ENCODE peak calls at places on chromosomes 13 and 19, in nine cellular contexts. G is transverse colon, B is body of pancreas, Q is lower leg skin, R is heart left ventricle, C is uterus, V is Peyer's patch, J is IMR-90, H is prostate gland. E is an unnamed sample.

GRCh38 chr19:52961981-52962380 is 700 bp downstream of the ZNF816 start:
- DNase-seq in J (no peak), V (no peak), Q (peak), B (no peak), C (no peak), H (no peak), R (no peak), G (no peak), E (no peak)

GRCh38 chr13:76522083-76522755 is 364.0 kb downstream of the KCTD12 start:
- DNase-seq in Q (no peak), G (no peak), J (peak), C (no peak), B (no peak), V (no peak), R (no peak), H (no peak), E (peak)

GRCh38 chr13:20828540-20829364 is 55.0 kb upstream of the EEF1AKMT1 start:
- DNase-seq in Q (no peak), H (no peak), C (peak), G (peak), R (no peak), J (peak), V (no peak), B (peak), E (no peak)

GRCh38 chr19:1081301-1082164 is 13.6 kb downstream of the POLR2E start:
- DNase-seq in C (no peak), B (no peak), G (no peak), H (no peak), V (no peak), R (peak), Q (no peak), J (no peak), E (peak)

GRCh38 chr13:27264181-27264580 is 6.4 kb upstream of the RASL11A start:
- DNase-seq in Q (no peak), C (no peak), B (no peak), G (no peak), V (no peak), H (no peak), J (peak), R (no peak), E (no peak)

GRCh38 chr13:51801631-51802099 is 2.3 kb downstream of the DHRS12 start:
- DNase-seq in H (peak), C (peak), R (peak), V (peak), G (peak), B (peak), J (no peak), Q (peak), E (peak)

GRCh38 chr13:28744091-28744536 is 25.3 kb upstream of the SLC46A3 start:
- DNase-seq in Q (no peak), R (peak), J (peak), C (no peak), B (no peak), H (no peak), V (no peak), G (no peak), E (no peak)

GRCh38 chr19:33429891-33430673 is 56.6 kb downstream of the CEBPG start:
- DNase-seq in H (no peak), C (no peak), V (no peak), R (no peak), Q (no peak), G (no peak), B (no peak), J (no peak), E (peak)

GRCh38 chr13:93685900-93686299 is 459.3 kb downstream of the GPC6 start:
- DNase-seq in C (no peak), J (no peak), V (no peak), R (no peak), G (no peak), B (no peak), Q (no peak), H (no peak), E (no peak)

GRCh38 chr13:110239280-110240120 is 67.5 kb downstream of the COL4A1 start:
- DNase-seq in R (no peak), G (no peak), B (no peak), C (no peak), Q (no peak), V (no peak), J (no peak), H (no peak), E (no peak)
- TF ChIP-seq CTCF in R (no peak), G (no peak), B (no peak), C (no peak), Q (no peak), V (no peak), J (peak), H (no peak), E (no peak)

GRCh38 chr13:50081106-50081898 is 66.1 kb downstream of the KCNRG start:
- DNase-seq in V (peak), H (peak), Q (peak), C (peak), J (no peak), G (peak), B (peak), R (peak), E (peak)
- TF ChIP-seq POLR2A in V (no peak), H (no peak), Q (no peak), C (no peak), J (no peak), G (no peak), B (peak), R (no peak), E (no peak)

GRCh38 chr19:14078406-14078805 is 5.8 kb downstream of the MISP3 start:
- DNase-seq in Q (no peak), R (no peak), G (no peak), H (no peak), V (no peak), C (no peak), J (peak), B (no peak), E (no peak)

GRCh38 chr19:14073925-14074838 is 1.6 kb downstream of the MISP3 start:
- DNase-seq in Q (peak), H (peak), C (no peak), B (no peak), G (peak), J (peak), R (no peak), V (peak), E (peak)

GRCh38 chr19:14072535-14073231 is at the start of gene MISP3:
- DNase-seq in B (peak), R (peak), Q (peak), G (peak), J (no peak), H (peak), C (no peak), V (peak), E (peak)

GRCh38 chr19:14070268-14071050 is 2.1 kb upstream of the MISP3 start:
- DNase-seq in V (no peak), Q (peak), G (no peak), B (no peak), J (no peak), H (no peak), C (no peak), R (peak), E (no peak)

GRCh38 chr19:14073232-14073924 is 792 bp downstream of the MISP3 start:
- DNase-seq in H (peak), C (peak), Q (no peak), V (peak), G (peak), B (peak), R (peak), J (peak), E (peak)
- TF ChIP-seq CTCF in H (peak), C (peak), Q (no peak), V (peak), G (peak), B (peak), R (no peak), J (peak), E (no peak)

DNA sequence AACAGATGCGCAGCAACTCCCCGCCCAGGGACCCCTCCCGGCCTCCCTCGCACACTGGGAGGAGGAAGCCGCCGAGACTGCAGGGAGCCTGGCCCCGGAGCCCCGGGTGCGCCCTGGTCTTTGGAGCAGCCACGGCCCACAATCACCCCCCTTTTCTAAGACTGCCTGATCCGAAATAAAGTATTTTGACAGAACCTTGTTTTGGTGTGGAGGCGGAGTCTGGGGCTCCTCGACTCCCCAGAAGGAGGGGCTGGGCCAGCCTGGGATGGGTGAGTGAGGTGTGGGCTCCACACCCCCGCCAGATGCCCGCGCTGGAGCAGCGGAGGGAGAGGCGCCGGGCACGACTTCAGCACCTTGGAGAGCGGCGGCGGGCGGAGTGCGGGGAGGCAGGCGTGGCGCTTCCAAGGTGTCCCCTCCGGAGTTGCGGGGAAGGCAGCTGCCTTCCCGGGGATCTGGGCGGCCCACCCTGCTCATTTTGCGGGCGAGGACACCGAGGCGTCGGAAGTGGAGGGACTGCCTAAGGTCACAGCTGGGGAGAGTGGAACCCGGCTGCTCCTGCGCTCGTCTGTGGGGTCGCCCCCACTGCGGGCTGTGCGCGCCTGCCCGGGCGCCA is 9.4 kb downstream of the SIRT6 start:
- DNase-seq in H (peak), G (peak), J (peak), C (no peak), R (peak), V (peak), B (peak), Q (no peak), E (peak)
- TF ChIP-seq POLR2A in H (no peak), G (no peak), J (no peak), C (no peak), R (no peak), V (no peak), B (no peak), Q (no peak), E (no peak)

DNA sequence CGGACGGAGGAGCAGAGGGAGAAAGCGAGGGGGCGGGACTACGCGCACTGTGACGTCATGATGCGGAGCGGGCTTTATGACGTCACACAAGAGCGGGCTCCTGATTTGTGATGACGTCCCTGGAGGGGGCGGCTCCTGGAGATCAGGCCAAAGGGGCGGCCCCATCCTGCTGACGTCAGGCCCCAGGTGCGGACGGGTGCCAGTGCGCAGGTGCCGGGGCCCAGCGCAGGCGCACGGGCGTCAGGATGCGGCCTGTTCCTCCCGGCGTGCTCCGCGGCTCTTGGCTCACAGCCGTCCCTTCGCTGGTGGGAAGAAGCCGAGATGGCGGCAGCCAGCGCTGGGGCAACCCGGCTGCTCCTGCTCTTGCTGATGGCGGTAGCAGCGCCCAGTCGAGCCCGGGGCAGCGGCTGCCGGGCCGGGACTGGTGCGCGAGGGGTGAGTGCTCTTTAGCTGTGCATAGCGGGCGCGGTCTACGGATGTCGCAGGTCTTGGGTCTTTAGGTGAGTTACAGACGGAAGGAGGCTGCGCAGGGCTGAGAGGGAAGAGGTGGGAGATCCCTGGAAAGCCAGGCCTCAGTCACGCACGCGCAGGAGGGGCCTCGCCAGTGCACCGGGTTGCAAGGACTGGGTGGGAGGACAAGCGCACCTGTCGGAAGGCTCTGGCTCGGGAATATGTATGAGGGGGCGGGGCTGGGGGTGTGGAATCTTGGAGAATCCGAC is at the start of the genes EMC10 and GARIN5A:
- DNase-seq in G (peak), H (peak), J (peak), V (peak), Q (peak), B (peak), C (peak), R (peak), E (peak)
- TF ChIP-seq CTCF in G (peak), H (no peak), J (no peak), V (no peak), Q (no peak), B (peak), C (no peak), R (no peak), E (no peak)